ENCODE peak calls at places on chromosomes 1 and 21, in six cellular contexts. Q is WTC11, K is HepG2, N is endothelial cell of umbilical vein, Z is K562, W is H1. S is an unnamed sample.
A peak's percentile ranks its signal among the peaks of the same experiment; 100 is the strongest.

GRCh38 chr1:201742955-201743805 is 85.8 kb upstream of the IPO9 start:
- DNase-seq in N (no peak), Q (no peak), W (no peak), Z (no peak), K (no peak), S (no peak)

GRCh38 chr1:21329209-21329844 is 39.1 kb upstream of the ECE1 start:
- DNase-seq in Q (no peak), W (no peak), K (peak; percentile 98), N (no peak), Z (no peak), S (no peak)

GRCh38 chr1:227885648-227886502 is 61.9 kb downstream of the WNT9A start:
- DNase-seq in Q (no peak), K (no peak), N (no peak), W (no peak), Z (peak; percentile 57), S (peak; percentile 33)

GRCh38 chr1:47485817-47486216 is 48.0 kb downstream of the FOXD2 start:
- DNase-seq in W (no peak), Q (no peak), N (no peak), K (no peak), Z (no peak), S (no peak)

GRCh38 chr1:39335278-39335677 is 130.8 kb downstream of the MACF1 start:
- DNase-seq in K (no peak), Q (no peak), N (no peak), Z (no peak), W (no peak), S (no peak)

GRCh38 chr1:192698731-192699130 is 62.8 kb downstream of the RGS13 start:
- DNase-seq in Q (no peak), K (peak; percentile 72), Z (no peak), N (no peak), W (no peak), S (no peak)

GRCh38 chr1:41902125-41902524 is 16.6 kb downstream of the HIVEP3 start:
- DNase-seq in Q (no peak), N (peak; percentile 83), W (peak; percentile 21), Z (no peak), K (no peak), S (no peak)

GRCh38 chr1:117093870-117094621 is 27.5 kb downstream of the TRIM45 start:
- DNase-seq in W (no peak), Q (peak; percentile 16), N (peak; percentile 90), K (no peak), Z (peak; percentile 74), S (peak; percentile 10)

GRCh38 chr1:85465099-85465790 is at the start of gene DDAH1:
- DNase-seq in Q (peak; percentile 72), K (peak; percentile 29), N (peak; percentile 59), Z (no peak), W (peak; percentile 9), S (peak; percentile 55)

GRCh38 chr1:241077386-241078147 is 279.4 kb downstream of the RGS7 start:
- DNase-seq in Q (no peak), W (no peak), Z (no peak), N (no peak), K (no peak), S (no peak)

GRCh38 chr1:101314244-101314643 is 77.4 kb downstream of the S1PR1 start:
- DNase-seq in Q (no peak), N (no peak), K (no peak), W (no peak), Z (no peak), S (no peak)

GRCh38 chr21:26754853-26755252 is 90.4 kb downstream of the ADAMTS1 start:
- DNase-seq in K (no peak), Q (no peak), N (no peak), Z (no peak), W (no peak), S (no peak)

GRCh38 chr1:74674278-74675048 is 871 bp upstream of the ERICH3 start:
- DNase-seq in N (no peak), Z (no peak), Q (peak; percentile 17), K (no peak), W (peak; percentile 23), S (no peak)

GRCh38 chr1:116808476-116809180 is 54.4 kb downstream of the CD2 start:
- DNase-seq in N (no peak), W (no peak), Z (no peak), K (no peak), Q (no peak), S (no peak)

GRCh38 chr1:207007352-207008033 is 25.1 kb downstream of the C1orf116 start:
- DNase-seq in Z (no peak), N (no peak), W (no peak), Q (no peak), K (peak; percentile 94), S (peak; percentile 95)

GRCh38 chr1:3607703-3608065 is 3.6 kb downstream of the MEGF6 start:
- DNase-seq in K (no peak), Z (no peak), W (no peak), Q (no peak), N (no peak), S (no peak)

GRCh38 chr1:175433586-175434267 is 241.2 kb upstream of the KIAA0040 start:
- DNase-seq in W (no peak), Z (no peak), K (no peak), Q (no peak), N (no peak), S (no peak)

GRCh38 chr1:2372551-2373490 is 18.5 kb downstream of the MORN1 start:
- DNase-seq in K (no peak), N (no peak), Q (peak; percentile 8), Z (no peak), W (no peak), S (no peak)

GRCh38 chr1:39745016-39745670 is 6.5 kb downstream of the PPIE start:
- DNase-seq in K (no peak), W (no peak), Q (no peak), Z (no peak), N (no peak), S (no peak)

GRCh38 chr1:87359586-87359985 is 30.9 kb downstream of the LMO4 start:
- DNase-seq in W (no peak), Z (no peak), K (no peak), Q (no peak), N (no peak), S (no peak)

DNA sequence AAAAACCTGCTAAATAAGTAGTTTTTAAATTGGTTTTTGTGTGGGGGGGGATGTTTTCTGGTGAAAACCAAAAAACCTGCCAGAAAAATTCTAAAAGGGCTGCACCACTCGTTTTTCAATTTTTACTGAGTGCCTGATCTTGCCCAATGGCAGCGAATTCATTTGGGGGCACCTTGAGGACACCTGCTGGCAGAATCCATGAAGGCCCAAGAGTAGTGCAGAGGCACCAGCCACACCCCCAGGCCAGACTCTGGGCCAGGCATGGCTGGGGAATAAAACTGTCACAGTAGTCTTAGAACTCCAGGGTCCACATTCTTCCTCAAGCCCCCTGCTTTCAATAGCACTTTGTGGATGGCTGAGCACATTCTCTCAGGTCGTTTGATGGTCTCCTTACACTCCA is 50.3 kb downstream of the GLIS1 start:
- DNase-seq in Z (no peak), K (no peak), W (no peak), N (no peak), Q (no peak), S (peak; percentile 16)
- TF ChIP-seq CTCF in Z (no peak), K (no peak), W (no peak), N (no peak), Q (no peak), S (no peak)

GRCh38 chr1:45196863-45197262 is 9.5 kb downstream of the ZSWIM5 start:
- DNase-seq in Q (no peak), K (no peak), N (no peak), W (no peak), Z (no peak), S (no peak)

GRCh38 chr1:45205000-45205909 is 1.1 kb downstream of the ZSWIM5 start:
- DNase-seq in Q (peak; percentile 67), N (peak; percentile 49), W (no peak), K (peak; percentile 22), Z (peak; percentile 34), S (peak; percentile 21)

GRCh38 chr1:45198185-45198584 is 8.2 kb downstream of the ZSWIM5 start:
- DNase-seq in W (no peak), N (peak; percentile 72), K (peak; percentile 21), Q (no peak), Z (no peak), S (no peak)

GRCh38 chr1:45200435-45200834 is 6.0 kb downstream of the ZSWIM5 start:
- DNase-seq in Q (no peak), W (no peak), N (no peak), Z (no peak), K (no peak), S (no peak)

DNA sequence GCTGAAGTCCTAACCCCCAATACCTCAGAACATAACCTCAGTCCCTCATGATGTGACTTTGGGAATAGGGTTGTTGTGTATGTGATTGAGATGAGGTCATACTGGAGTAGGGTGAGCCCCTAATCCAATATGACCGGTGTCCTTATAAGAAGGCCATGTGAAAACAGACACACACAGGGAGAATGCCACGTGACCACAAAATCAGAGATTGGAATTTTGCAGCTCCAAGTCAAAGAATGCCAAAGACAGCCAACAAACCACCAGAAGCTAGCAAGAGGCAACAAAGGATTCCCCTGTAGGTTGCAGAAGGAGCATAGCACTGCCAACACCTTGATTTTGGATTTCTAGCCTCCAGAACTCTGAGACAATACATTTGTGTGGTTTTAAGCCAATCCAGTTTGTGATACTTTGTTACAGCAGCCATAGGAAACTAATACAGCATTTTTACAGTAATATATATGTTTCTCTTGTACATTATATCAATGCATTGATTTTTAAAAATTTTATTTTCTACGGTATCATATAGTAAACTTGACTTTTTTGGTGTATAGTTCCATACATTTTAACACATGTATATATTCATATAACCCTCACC is 5.4 kb downstream of the ZSWIM5 start:
- DNase-seq in W (no peak), N (no peak), Q (no peak), Z (no peak), K (peak; percentile 6), S (no peak)
- TF ChIP-seq JUN in W (no peak), N (no peak), Q (no peak), Z (no peak), K (no peak), S (no peak)

GRCh38 chr1:145828368-145829016 is 4.5 kb downstream of the POLR3C start:
- DNase-seq in N (no peak), Z (peak; percentile 31), Q (no peak), K (no peak), W (no peak), S (no peak)

GRCh38 chr1:145824499-145824842 is 471 bp downstream of the POLR3C start:
- DNase-seq in K (no peak), Z (peak; percentile 15), W (no peak), N (no peak), Q (no peak), S (no peak)

GRCh38 chr1:145823565-145824498 is at the start of the genes POLR3C and RNF115:
- DNase-seq in K (peak; percentile 84), W (peak; percentile 62), Q (peak; percentile 92), N (peak; percentile 90), Z (peak; percentile 93), S (peak; percentile 93)

GRCh38 chr1:145827966-145828365 is 4.0 kb downstream of the POLR3C start:
- DNase-seq in Q (no peak), N (peak; percentile 50), Z (no peak), K (no peak), W (no peak), S (no peak)

DNA sequence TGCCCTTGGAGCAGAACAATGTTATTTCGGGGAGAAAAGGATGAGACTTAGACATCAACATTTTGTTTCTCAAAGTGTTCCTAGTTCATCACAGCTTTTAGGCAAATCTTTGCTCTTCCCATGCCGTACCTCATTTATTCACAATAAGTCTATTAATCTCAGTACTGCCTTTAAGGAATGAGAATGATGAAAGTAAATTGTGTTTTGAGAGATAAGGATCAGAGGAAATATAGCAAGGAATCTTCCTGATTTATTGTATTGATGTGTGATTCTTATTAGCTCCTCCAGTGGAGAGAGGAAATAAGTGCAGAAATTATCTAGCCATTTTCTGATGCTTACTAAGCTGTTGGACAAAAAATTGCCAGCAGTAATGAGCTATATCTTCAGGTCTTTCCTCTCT is 2.0 kb downstream of the POLR3C start:
- DNase-seq in N (no peak), Q (no peak), K (no peak), Z (no peak), W (no peak), S (no peak)
- TF ChIP-seq CTCF in N (no peak), Q (no peak), K (no peak), Z (no peak), W (no peak), S (peak; percentile 9)

GRCh38 chr1:233707906-233708292 is 94.0 kb downstream of the KCNK1 start:
- DNase-seq in N (no peak), K (no peak), W (no peak), Q (no peak), Z (no peak), S (no peak)
- TF ChIP-seq JUN in N (no peak), K (no peak), W (no peak), Q (no peak), Z (no peak), S (no peak)